ENCODE peak calls at places on chromosomes 4 and X, in seven cellular contexts. One of them, this sample, is unnamed.

GRCh38 chr4:110550260-110550659 is 72.6 kb downstream of the PITX2 start:
- DNase-seq in transverse colon: no peak
- DNase-seq in HCT116: peak; percentile 6
- DNase-seq in heart right ventricle: no peak
- DNase-seq in GM10248: no peak
- DNase-seq in ovary: no peak
- DNase-seq in A549: no peak
- DNase-seq in this sample: no peak

GRCh38 chr4:158042591-158043030 is 130.2 kb downstream of the GASK1B start:
- DNase-seq in transverse colon: no peak
- DNase-seq in HCT116: no peak
- DNase-seq in heart right ventricle: no peak
- DNase-seq in GM10248: no peak
- DNase-seq in ovary: no peak
- DNase-seq in A549: no peak
- DNase-seq in this sample: no peak

GRCh38 chr4:101846550-101846949 is 56.0 kb downstream of the BANK1 start:
- DNase-seq in transverse colon: no peak
- DNase-seq in HCT116: no peak
- DNase-seq in heart right ventricle: no peak
- DNase-seq in GM10248: no peak
- DNase-seq in ovary: no peak
- DNase-seq in A549: no peak
- DNase-seq in this sample: no peak

GRCh38 chr4:140144937-140145336 is 9.0 kb downstream of the MAML3 start:
- DNase-seq in transverse colon: no peak
- DNase-seq in HCT116: no peak
- DNase-seq in heart right ventricle: no peak
- DNase-seq in GM10248: no peak
- DNase-seq in ovary: no peak
- DNase-seq in A549: no peak
- DNase-seq in this sample: no peak

GRCh38 chr4:12050357-12050756 is 621.7 kb upstream of the HS3ST1 start:
- DNase-seq in transverse colon: no peak
- DNase-seq in HCT116: no peak
- DNase-seq in heart right ventricle: no peak
- DNase-seq in GM10248: no peak
- DNase-seq in ovary: no peak
- DNase-seq in A549: no peak
- DNase-seq in this sample: no peak

GRCh38 chr4:7399433-7400234 is 35.1 kb downstream of the PSAPL1 start:
- DNase-seq in transverse colon: no peak
- DNase-seq in HCT116: no peak
- DNase-seq in heart right ventricle: no peak
- DNase-seq in GM10248: no peak
- DNase-seq in ovary: no peak
- DNase-seq in A549: no peak
- DNase-seq in this sample: no peak

GRCh38 chr4:187307131-187307530 is 583.5 kb upstream of the FAT1 start:
- DNase-seq in transverse colon: no peak
- DNase-seq in HCT116: no peak
- DNase-seq in heart right ventricle: no peak
- DNase-seq in GM10248: no peak
- DNase-seq in ovary: no peak
- DNase-seq in A549: no peak
- DNase-seq in this sample: no peak

GRCh38 chrX:53685711-53686110 is 808 bp downstream of the HUWE1 start:
- DNase-seq in transverse colon: no peak
- DNase-seq in HCT116: no peak
- DNase-seq in heart right ventricle: no peak
- DNase-seq in GM10248: no peak
- DNase-seq in ovary: no peak
- DNase-seq in A549: no peak
- DNase-seq in this sample: no peak

GRCh38 chr4:5720157-5720850 is 9.3 kb downstream of the EVC start:
- DNase-seq in transverse colon: no peak
- DNase-seq in HCT116: no peak
- DNase-seq in heart right ventricle: no peak
- DNase-seq in GM10248: no peak
- DNase-seq in ovary: no peak
- DNase-seq in A549: no peak
- DNase-seq in this sample: no peak

GRCh38 chrX:87078231-87078630 is 439.4 kb upstream of the KLHL4 start:
- DNase-seq in transverse colon: no peak
- DNase-seq in HCT116: no peak
- DNase-seq in heart right ventricle: no peak
- DNase-seq in GM10248: no peak
- DNase-seq in ovary: no peak
- DNase-seq in A549: no peak
- DNase-seq in this sample: no peak

GRCh38 chr4:169340834-169341233 is 70.1 kb upstream of the SH3RF1 start:
- DNase-seq in transverse colon: no peak
- DNase-seq in HCT116: no peak
- DNase-seq in heart right ventricle: no peak
- DNase-seq in GM10248: no peak
- DNase-seq in ovary: no peak
- DNase-seq in A549: no peak
- DNase-seq in this sample: no peak

GRCh38 chr4:183145773-183146172 is 46.7 kb downstream of the WWC2 start:
- DNase-seq in transverse colon: no peak
- DNase-seq in HCT116: no peak
- DNase-seq in heart right ventricle: no peak
- DNase-seq in GM10248: no peak
- DNase-seq in ovary: no peak
- DNase-seq in A549: no peak
- DNase-seq in this sample: no peak

GRCh38 chrX:67543818-67544217 is at the start of gene AR:
- DNase-seq in transverse colon: peak; percentile 26
- DNase-seq in HCT116: no peak
- DNase-seq in heart right ventricle: peak; percentile 70
- DNase-seq in GM10248: no peak
- DNase-seq in ovary: peak; percentile 77
- DNase-seq in A549: peak; percentile 74
- DNase-seq in this sample: no peak

GRCh38 chrX:150270622-150271021 is 92.5 kb upstream of the MAMLD1 start:
- DNase-seq in transverse colon: no peak
- DNase-seq in HCT116: no peak
- DNase-seq in heart right ventricle: no peak
- DNase-seq in GM10248: no peak
- DNase-seq in ovary: no peak
- DNase-seq in A549: no peak
- DNase-seq in this sample: no peak

GRCh38 chrX:117969337-117969736 is 147.3 kb downstream of the KLHL13 start:
- DNase-seq in transverse colon: no peak
- DNase-seq in HCT116: no peak
- DNase-seq in heart right ventricle: no peak
- DNase-seq in GM10248: no peak
- DNase-seq in ovary: no peak
- DNase-seq in A549: no peak
- DNase-seq in this sample: no peak

GRCh38 chr4:1036976-1037810 is 25.8 kb downstream of the FGFRL1 start:
- DNase-seq in transverse colon: no peak
- DNase-seq in HCT116: no peak
- DNase-seq in heart right ventricle: no peak
- DNase-seq in GM10248: no peak
- DNase-seq in ovary: no peak
- DNase-seq in A549: no peak
- DNase-seq in this sample: no peak

GRCh38 chr4:1041147-1041935 is 29.9 kb downstream of the FGFRL1 start:
- DNase-seq in transverse colon: no peak
- DNase-seq in HCT116: no peak
- DNase-seq in heart right ventricle: peak; percentile 20
- DNase-seq in GM10248: no peak
- DNase-seq in ovary: no peak
- DNase-seq in A549: peak; percentile 59
- DNase-seq in this sample: no peak

GRCh38 chr4:1040344-1041146 is 29.1 kb downstream of the FGFRL1 start:
- DNase-seq in transverse colon: no peak
- DNase-seq in HCT116: no peak
- DNase-seq in heart right ventricle: peak; percentile 7
- DNase-seq in GM10248: no peak
- DNase-seq in ovary: no peak
- DNase-seq in A549: no peak
- DNase-seq in this sample: no peak

GRCh38 chr4:1039493-1040343 is 28.3 kb downstream of the FGFRL1 start:
- DNase-seq in transverse colon: peak; percentile 44
- DNase-seq in HCT116: no peak
- DNase-seq in heart right ventricle: peak; percentile 4
- DNase-seq in GM10248: no peak
- DNase-seq in ovary: peak; percentile 81
- DNase-seq in A549: no peak
- DNase-seq in this sample: no peak

GRCh38 chr4:1038948-1039492 is 27.6 kb downstream of the FGFRL1 start:
- DNase-seq in transverse colon: no peak
- DNase-seq in HCT116: no peak
- DNase-seq in heart right ventricle: no peak
- DNase-seq in GM10248: no peak
- DNase-seq in ovary: no peak
- DNase-seq in A549: no peak
- DNase-seq in this sample: no peak
- TF ChIP-seq CTCF in transverse colon: no peak
- TF ChIP-seq CTCF in HCT116: no peak
- TF ChIP-seq CTCF in heart right ventricle: no peak
- TF ChIP-seq CTCF in GM10248: no peak
- TF ChIP-seq CTCF in ovary: no peak
- TF ChIP-seq CTCF in A549: no peak
- TF ChIP-seq CTCF in this sample: no peak

DNA sequence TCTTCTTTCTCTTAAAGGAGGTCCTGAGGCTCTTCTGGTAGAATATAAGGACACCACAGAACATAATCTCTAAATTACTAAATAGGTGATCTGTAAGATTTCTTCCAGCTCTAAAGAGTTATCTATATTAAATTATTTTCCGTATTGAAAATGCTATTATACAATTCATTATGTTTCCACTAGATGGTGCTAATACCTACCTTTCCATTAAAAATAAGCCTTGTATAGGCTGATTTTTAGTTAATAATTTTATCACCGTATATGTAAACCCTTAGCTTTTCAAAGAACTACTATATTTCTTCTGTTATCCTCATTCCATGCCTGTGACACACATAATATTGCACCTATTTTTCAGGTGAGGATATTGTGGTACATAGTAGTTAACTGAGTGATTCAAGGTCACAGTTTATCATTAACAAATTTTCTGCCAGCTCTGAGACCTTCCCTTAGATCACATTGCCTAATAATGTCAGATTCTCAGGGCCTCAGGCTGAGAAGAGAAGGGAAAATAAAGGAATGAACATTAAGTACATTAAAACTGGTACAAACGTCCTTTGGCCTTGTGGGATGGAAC is 138.8 kb downstream of the TEX11 start:
- DNase-seq in transverse colon: no peak
- DNase-seq in HCT116: no peak
- DNase-seq in heart right ventricle: no peak
- DNase-seq in GM10248: peak; percentile 10
- DNase-seq in ovary: no peak
- DNase-seq in A549: peak; percentile 2
- DNase-seq in this sample: no peak
- TF ChIP-seq CTCF in transverse colon: peak; percentile 36
- TF ChIP-seq CTCF in HCT116: no peak
- TF ChIP-seq CTCF in heart right ventricle: peak; percentile 55
- TF ChIP-seq CTCF in GM10248: peak; percentile 7
- TF ChIP-seq CTCF in ovary: no peak
- TF ChIP-seq CTCF in A549: peak; percentile 47
- TF ChIP-seq CTCF in this sample: no peak

GRCh38 chrX:48470833-48471118 is 716 bp upstream of the SLC38A5 start:
- DNase-seq in transverse colon: no peak
- DNase-seq in HCT116: no peak
- DNase-seq in heart right ventricle: no peak
- DNase-seq in GM10248: no peak
- DNase-seq in ovary: no peak
- DNase-seq in A549: no peak
- DNase-seq in this sample: no peak

GRCh38 chrX:48468247-48468671 is 1.8 kb downstream of the SLC38A5 start:
- DNase-seq in transverse colon: peak; percentile 62
- DNase-seq in HCT116: no peak
- DNase-seq in heart right ventricle: no peak
- DNase-seq in GM10248: peak; percentile 52
- DNase-seq in ovary: peak; percentile 30
- DNase-seq in A549: no peak
- DNase-seq in this sample: peak; percentile 50

GRCh38 chrX:48470110-48470832 is at the start of gene SLC38A5:
- DNase-seq in transverse colon: peak; percentile 35
- DNase-seq in HCT116: no peak
- DNase-seq in heart right ventricle: no peak
- DNase-seq in GM10248: no peak
- DNase-seq in ovary: no peak
- DNase-seq in A549: no peak
- DNase-seq in this sample: no peak

GRCh38 chrX:48467331-48467761 is 2.7 kb downstream of the SLC38A5 start:
- DNase-seq in transverse colon: no peak
- DNase-seq in HCT116: no peak
- DNase-seq in heart right ventricle: no peak
- DNase-seq in GM10248: no peak
- DNase-seq in ovary: no peak
- DNase-seq in A549: no peak
- DNase-seq in this sample: no peak

DNA sequence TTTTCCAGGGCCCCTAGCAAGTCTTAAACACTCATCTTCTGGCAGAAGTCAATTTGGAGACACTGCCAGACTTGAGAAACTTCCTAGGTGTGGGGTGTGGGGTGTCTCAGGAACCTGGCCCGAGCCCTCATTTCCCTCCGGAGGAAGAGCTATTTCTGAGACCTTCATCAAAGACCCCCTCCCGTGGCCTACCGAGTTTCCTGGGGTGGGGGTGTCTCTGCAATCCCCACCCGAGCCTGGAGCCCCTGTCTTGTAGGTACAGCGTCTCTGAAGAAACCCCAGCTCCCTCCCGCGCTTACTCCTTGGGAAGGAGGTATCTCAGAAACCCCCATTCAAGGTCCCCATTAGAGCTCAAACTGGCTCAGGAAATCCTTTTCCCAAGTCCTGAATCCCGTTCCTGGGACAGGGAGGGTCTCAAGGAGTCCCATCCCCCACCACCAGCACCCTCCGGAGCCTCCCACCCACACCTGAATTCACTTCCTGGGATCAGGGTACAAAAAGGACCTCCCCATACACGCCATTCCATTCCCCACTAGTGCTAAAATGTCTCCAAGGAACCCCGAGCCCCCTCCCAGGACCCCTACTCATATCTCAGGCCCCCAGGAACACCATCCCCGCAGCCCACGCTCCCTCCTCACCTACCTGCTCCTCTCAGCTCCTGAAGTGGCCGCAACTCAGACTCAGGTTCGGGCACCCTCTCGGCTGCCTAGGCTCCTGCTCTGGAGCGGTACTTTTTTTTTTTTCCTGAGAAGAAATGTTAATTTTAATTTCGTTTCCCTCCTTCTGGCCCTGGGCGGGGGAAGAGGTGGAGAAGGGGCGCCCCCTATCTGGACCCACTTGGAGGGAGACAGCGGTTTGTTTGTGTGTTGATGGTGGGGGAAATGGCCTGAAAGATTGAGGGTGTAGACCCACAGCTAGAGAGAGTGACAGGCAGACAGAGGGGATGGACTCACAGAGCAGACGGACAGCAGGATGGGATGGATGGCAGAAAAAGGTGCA is 1.1 kb downstream of the SLC38A5 start:
- DNase-seq in transverse colon: peak; percentile 31
- DNase-seq in HCT116: no peak
- DNase-seq in heart right ventricle: no peak
- DNase-seq in GM10248: peak; percentile 52
- DNase-seq in ovary: peak; percentile 36
- DNase-seq in A549: no peak
- DNase-seq in this sample: peak; percentile 46
- TF ChIP-seq CTCF in transverse colon: no peak
- TF ChIP-seq CTCF in HCT116: peak; percentile 35
- TF ChIP-seq CTCF in heart right ventricle: peak; percentile 24
- TF ChIP-seq CTCF in GM10248: peak; percentile 42
- TF ChIP-seq CTCF in ovary: no peak
- TF ChIP-seq CTCF in A549: no peak
- TF ChIP-seq CTCF in this sample: peak; percentile 22

GRCh38 chr4:159326470-159326869 is 223.6 kb downstream of the RAPGEF2 start:
- DNase-seq in transverse colon: no peak
- DNase-seq in HCT116: no peak
- DNase-seq in heart right ventricle: no peak
- DNase-seq in GM10248: no peak
- DNase-seq in ovary: no peak
- DNase-seq in A549: no peak
- DNase-seq in this sample: no peak
- TF ChIP-seq CTCF in transverse colon: no peak
- TF ChIP-seq CTCF in HCT116: no peak
- TF ChIP-seq CTCF in heart right ventricle: no peak
- TF ChIP-seq CTCF in GM10248: no peak
- TF ChIP-seq CTCF in ovary: no peak
- TF ChIP-seq CTCF in A549: no peak
- TF ChIP-seq CTCF in this sample: no peak

This sample was measured in GM20000.